ENCODE peak calls at places on chromosomes 1 and 21, in seven cellular contexts. I is heart left ventricle, P is HCT116, S is fibroblast of pulmonary artery, U is choroid plexus epithelial cell, N is HFF-Myc, X is PC-3. C is an unnamed sample.

GRCh38 chr1:229848762-229849677 is 218.0 kb upstream of the GALNT2 start:
- DNase-seq in I (no peak), P (peak), S (peak), U (peak), N (no peak), X (peak), C (peak)

GRCh38 chr1:61140056-61140549 is 57.7 kb downstream of the NFIA start:
- DNase-seq in I (no peak), P (no peak), S (no peak), U (no peak), N (no peak), X (no peak), C (no peak)

GRCh38 chr1:40648928-40649591 is 16.4 kb downstream of the RIMS3 start:
- DNase-seq in I (no peak), P (no peak), S (no peak), U (no peak), N (no peak), X (no peak), C (no peak)

GRCh38 chr1:7292033-7292681 is 478.9 kb upstream of the VAMP3 start:
- DNase-seq in I (no peak), P (no peak), S (no peak), U (no peak), N (no peak), X (no peak), C (no peak)

GRCh38 chr1:155327981-155328380 is 7.3 kb downstream of the RUSC1 start:
- DNase-seq in I (no peak), P (no peak), S (no peak), U (no peak), N (no peak), X (no peak), C (no peak)

GRCh38 chr1:7491089-7491817 is 279.8 kb upstream of the VAMP3 start:
- DNase-seq in I (no peak), P (no peak), S (peak), U (peak), N (no peak), X (peak), C (peak)

GRCh38 chr1:177165069-177165439 is 542 bp upstream of the ASTN1 start:
- DNase-seq in I (no peak), P (no peak), S (no peak), U (no peak), N (no peak), X (no peak), C (no peak)

GRCh38 chr1:21490774-21491482 is 18.3 kb upstream of the ALPL start:
- DNase-seq in I (no peak), P (no peak), S (peak), U (peak), N (peak), X (peak), C (peak)

GRCh38 chr1:234265861-234266260 is 107.4 kb upstream of the COA6 start:
- DNase-seq in I (no peak), P (no peak), S (no peak), U (no peak), N (no peak), X (no peak), C (no peak)

GRCh38 chr1:2373551-2374259 is 17.6 kb downstream of the MORN1 start:
- DNase-seq in I (no peak), P (no peak), S (no peak), U (no peak), N (no peak), X (no peak), C (no peak)

GRCh38 chr1:56331892-56332567 is 247.3 kb downstream of the PLPP3 start:
- DNase-seq in I (no peak), P (no peak), S (peak), U (no peak), N (no peak), X (peak), C (no peak)

GRCh38 chr1:194081444-194081843 is 895.0 kb upstream of the B3GALT2 start:
- DNase-seq in I (no peak), P (no peak), S (no peak), U (peak), N (no peak), X (no peak), C (no peak)

GRCh38 chr1:210366767-210367166 is 38.1 kb downstream of the HHAT start:
- DNase-seq in I (no peak), P (no peak), S (no peak), U (no peak), N (no peak), X (peak), C (no peak)

GRCh38 chr1:44524180-44524579 is 119.1 kb downstream of the RNF220 start:
- DNase-seq in I (no peak), P (no peak), S (no peak), U (no peak), N (no peak), X (no peak), C (no peak)

GRCh38 chr1:17540255-17541001 is 930 bp downstream of the ARHGEF10L start:
- DNase-seq in I (peak), P (no peak), S (peak), U (no peak), N (no peak), X (no peak), C (no peak)

GRCh38 chr1:13930151-13930550 is 230.2 kb downstream of the PRDM2 start:
- DNase-seq in I (no peak), P (peak), S (peak), U (peak), N (no peak), X (peak), C (no peak)

GRCh38 chr1:9078035-9078948 is 8.9 kb upstream of the SLC2A5 start:
- DNase-seq in I (no peak), P (no peak), S (no peak), U (peak), N (peak), X (peak), C (no peak)

GRCh38 chr1:99152132-99152531 is 112.2 kb upstream of the PLPPR4 start:
- DNase-seq in I (no peak), P (no peak), S (no peak), U (no peak), N (no peak), X (no peak), C (no peak)

GRCh38 chr21:35344582-35344981 is 295.5 kb upstream of the RUNX1 start:
- DNase-seq in I (no peak), P (no peak), S (no peak), U (no peak), N (no peak), X (no peak), C (no peak)

GRCh38 chr1:228105996-228106799 is 2.9 kb downstream of the MRPL55 start:
- DNase-seq in I (no peak), P (no peak), S (no peak), U (no peak), N (no peak), X (no peak), C (no peak)

GRCh38 chr1:102586022-102586421 is 522.3 kb downstream of the COL11A1 start:
- DNase-seq in I (no peak), P (no peak), S (no peak), U (no peak), N (no peak), X (no peak), C (no peak)

GRCh38 chr1:58888776-58889341 is 105.0 kb upstream of the JUN start:
- DNase-seq in I (no peak), P (no peak), S (no peak), U (peak), N (no peak), X (no peak), C (no peak)

GRCh38 chr1:171122903-171123302 is 32.2 kb downstream of the FMO3 start:
- DNase-seq in I (no peak), P (no peak), S (no peak), U (no peak), N (no peak), X (no peak), C (no peak)

GRCh38 chr1:47438321-47439150 is 692 bp downstream of the FOXD2 start:
- DNase-seq in I (no peak), P (no peak), S (no peak), U (peak), N (no peak), X (no peak), C (no peak)

GRCh38 chr1:35298464-35298863 is 30.0 kb downstream of the ZMYM4 start:
- DNase-seq in I (peak), P (no peak), S (peak), U (peak), N (no peak), X (peak), C (no peak)

GRCh38 chr1:1604374-1605033 is 4.6 kb upstream of the FNDC10 start:
- DNase-seq in I (no peak), P (no peak), S (no peak), U (no peak), N (no peak), X (no peak), C (no peak)

GRCh38 chr1:29711582-29712274 is 475.4 kb downstream of the PTPRU start:
- DNase-seq in I (no peak), P (no peak), S (peak), U (peak), N (no peak), X (peak), C (no peak)

GRCh38 chr1:13699510-13699909 is 478 bp upstream of the PRDM2 start:
- DNase-seq in I (no peak), P (no peak), S (peak), U (peak), N (peak), X (peak), C (no peak)

GRCh38 chr1:3510136-3510955 is 55.9 kb downstream of the ARHGEF16 start:
- DNase-seq in I (no peak), P (peak), S (no peak), U (no peak), N (no peak), X (no peak), C (no peak)

GRCh38 chr1:2888281-2888845 is 86.9 kb upstream of the TTC34 start:
- DNase-seq in I (no peak), P (no peak), S (no peak), U (no peak), N (no peak), X (no peak), C (no peak)

GRCh38 chr1:159991513-159991912 is 37.5 kb upstream of the SLAMF9 start:
- DNase-seq in I (no peak), P (no peak), S (peak), U (no peak), N (no peak), X (peak), C (no peak)

GRCh38 chr1:150072959-150073358 is 5.4 kb downstream of the VPS45 start:
- DNase-seq in I (no peak), P (peak), S (peak), U (peak), N (no peak), X (peak), C (no peak)
- TF ChIP-seq CTCF in I (peak), P (peak), S (peak), U (peak), N (no peak), X (peak), C (peak)

DNA sequence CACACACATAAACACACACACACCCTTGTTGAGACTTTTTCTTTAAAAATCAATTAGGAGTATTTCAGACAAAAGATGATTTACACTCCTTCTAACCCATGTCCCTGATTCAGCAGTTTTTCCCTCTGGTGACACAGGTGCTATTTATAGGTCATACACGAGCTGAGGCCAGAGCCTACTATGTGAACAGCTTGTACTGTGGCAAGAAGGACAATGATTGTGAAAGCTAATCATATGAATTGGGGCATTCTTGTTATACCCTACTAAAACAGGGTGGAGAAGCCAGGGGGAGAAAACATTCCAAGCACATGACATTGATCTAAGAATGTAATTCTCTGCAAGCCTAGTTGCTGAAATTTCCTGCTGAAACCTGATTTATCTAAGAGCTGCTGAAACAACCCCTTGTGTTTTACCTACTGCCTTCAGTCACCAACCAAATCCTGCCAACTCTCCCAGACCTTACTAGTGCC is 60.3 kb downstream of the XCL1 start:
- DNase-seq in I (no peak), P (no peak), S (peak), U (peak), N (no peak), X (peak), C (peak)
- H3K4me3 ChIP-seq in I (no peak), P (no peak), S (no peak), U (no peak), N (no peak), X (no peak), C (no peak)

GRCh38 chr1:209354840-209355165 is 228.7 kb upstream of the CAMK1G start:
- DNase-seq in I (no peak), P (no peak), S (no peak), U (no peak), N (no peak), X (no peak), C (no peak)

GRCh38 chr1:209354111-209354839 is 229.2 kb upstream of the CAMK1G start:
- DNase-seq in I (peak), P (peak), S (peak), U (peak), N (peak), X (peak), C (peak)

GRCh38 chr1:209355415-209355814 is 228.1 kb upstream of the CAMK1G start:
- DNase-seq in I (no peak), P (no peak), S (no peak), U (no peak), N (no peak), X (peak), C (no peak)

GRCh38 chr1:209353097-209353496 is 230.4 kb upstream of the CAMK1G start:
- DNase-seq in I (no peak), P (no peak), S (no peak), U (no peak), N (no peak), X (no peak), C (no peak)

GRCh38 chr1:209356909-209357498 is 226.5 kb upstream of the CAMK1G start:
- DNase-seq in I (no peak), P (no peak), S (no peak), U (no peak), N (no peak), X (peak), C (no peak)
- TF ChIP-seq CTCF in I (no peak), P (no peak), S (no peak), U (no peak), N (no peak), X (no peak), C (no peak)

GRCh38 chr1:25550155-25550506 is 6.7 kb downstream of the LDLRAP1 start:
- DNase-seq in I (no peak), P (no peak), S (peak), U (peak), N (no peak), X (no peak), C (no peak)
- H3K4me3 ChIP-seq in I (no peak), P (peak), S (no peak), U (no peak), N (no peak), X (no peak), C (no peak)

DNA sequence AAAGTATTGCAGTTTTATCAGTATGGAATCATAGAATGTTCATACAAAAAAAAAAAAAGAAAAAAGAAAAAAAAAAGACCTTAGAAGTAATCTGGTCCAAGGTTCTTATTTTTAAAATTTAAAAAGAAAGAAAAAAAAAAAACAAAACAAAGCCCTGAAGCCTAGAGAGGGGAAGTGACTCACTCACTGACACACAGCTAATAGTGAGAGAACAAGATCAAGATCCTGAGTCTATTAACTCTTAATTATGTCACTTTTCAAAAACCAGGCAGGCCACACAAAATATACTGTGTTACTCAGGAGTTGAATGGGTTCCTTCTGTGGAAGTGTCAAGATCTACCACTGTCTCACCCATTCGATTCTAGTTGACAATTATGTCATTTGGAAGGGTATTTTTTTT is 433.9 kb upstream of the DAB1 start:
- DNase-seq in I (no peak), P (no peak), S (peak), U (peak), N (no peak), X (no peak), C (no peak)
- TF ChIP-seq CTCF in I (no peak), P (no peak), S (no peak), U (no peak), N (no peak), X (no peak), C (no peak)

C was measured in AG09309.